ENCODE peak calls at places on chromosomes 13 and 19, in six cellular contexts. One of them, this sample, is unnamed. For H3K9me3, the result is how much of the 10 kb centered on the place peaks cover.

GRCh38 chr19:1251503-1252220 is 3.3 kb downstream of the MIDN start:
- DNase-seq in cardiac muscle cell: no peak
- DNase-seq in body of pancreas: peak
- DNase-seq in HCT116: no peak
- DNase-seq in CD4-positive, alpha-beta T cell: peak
- DNase-seq in transverse colon: peak
- DNase-seq in this sample: no peak

GRCh38 chr19:48734625-48735024 is 5.8 kb downstream of the RASIP1 start:
- DNase-seq in HCT116: no peak
- DNase-seq in CD4-positive, alpha-beta T cell: no peak
- DNase-seq in body of pancreas: no peak
- DNase-seq in transverse colon: no peak
- DNase-seq in cardiac muscle cell: no peak
- DNase-seq in this sample: no peak

GRCh38 chr19:8648240-8648639 is 17.8 kb downstream of the NFILZ start:
- DNase-seq in HCT116: no peak
- DNase-seq in cardiac muscle cell: peak
- DNase-seq in transverse colon: no peak
- DNase-seq in CD4-positive, alpha-beta T cell: no peak
- DNase-seq in body of pancreas: no peak
- DNase-seq in this sample: no peak

GRCh38 chr13:20383058-20383457 is 142.6 kb downstream of the CRYL1 start:
- DNase-seq in HCT116: no peak
- DNase-seq in cardiac muscle cell: no peak
- DNase-seq in transverse colon: no peak
- DNase-seq in body of pancreas: no peak
- DNase-seq in CD4-positive, alpha-beta T cell: no peak
- DNase-seq in this sample: no peak

GRCh38 chr13:30892966-30893365 is 13.1 kb upstream of the MEDAG start:
- DNase-seq in HCT116: peak
- DNase-seq in body of pancreas: peak
- DNase-seq in cardiac muscle cell: peak
- DNase-seq in CD4-positive, alpha-beta T cell: no peak
- DNase-seq in transverse colon: no peak
- DNase-seq in this sample: no peak

GRCh38 chr13:47455581-47455980 is 545.5 kb downstream of the SUCLA2 start:
- DNase-seq in body of pancreas: peak
- DNase-seq in CD4-positive, alpha-beta T cell: no peak
- DNase-seq in cardiac muscle cell: peak
- DNase-seq in transverse colon: no peak
- DNase-seq in HCT116: no peak
- DNase-seq in this sample: no peak

GRCh38 chr13:38262211-38262610 is 87.4 kb upstream of the UFM1 start:
- DNase-seq in cardiac muscle cell: peak
- DNase-seq in HCT116: no peak
- DNase-seq in transverse colon: no peak
- DNase-seq in body of pancreas: no peak
- DNase-seq in CD4-positive, alpha-beta T cell: no peak
- DNase-seq in this sample: no peak

GRCh38 chr19:48997972-48998371 is 4.3 kb downstream of the RUVBL2 start:
- DNase-seq in transverse colon: peak
- DNase-seq in cardiac muscle cell: peak
- DNase-seq in body of pancreas: peak
- DNase-seq in CD4-positive, alpha-beta T cell: peak
- DNase-seq in HCT116: peak
- DNase-seq in this sample: no peak

GRCh38 chr13:98206946-98207345 is 29.9 kb upstream of the RNF113B start:
- DNase-seq in CD4-positive, alpha-beta T cell: no peak
- DNase-seq in cardiac muscle cell: peak
- DNase-seq in body of pancreas: no peak
- DNase-seq in transverse colon: no peak
- DNase-seq in HCT116: no peak
- DNase-seq in this sample: peak

GRCh38 chr19:55156202-55157063 is 1.1 kb downstream of the TNNI3 start:
- DNase-seq in CD4-positive, alpha-beta T cell: peak
- DNase-seq in cardiac muscle cell: peak
- DNase-seq in body of pancreas: peak
- DNase-seq in transverse colon: peak
- DNase-seq in HCT116: peak
- DNase-seq in this sample: no peak

GRCh38 chr13:113048766-113049165 is 56.8 kb upstream of the F7 start:
- DNase-seq in transverse colon: no peak
- DNase-seq in CD4-positive, alpha-beta T cell: no peak
- DNase-seq in HCT116: no peak
- DNase-seq in body of pancreas: no peak
- DNase-seq in cardiac muscle cell: no peak
- DNase-seq in this sample: no peak

GRCh38 chr19:38653028-38653571 is 5.7 kb downstream of the ACTN4 start:
- DNase-seq in body of pancreas: peak
- DNase-seq in HCT116: no peak
- DNase-seq in cardiac muscle cell: peak
- DNase-seq in transverse colon: peak
- DNase-seq in CD4-positive, alpha-beta T cell: no peak
- DNase-seq in this sample: no peak

GRCh38 chr13:18949489-18949761 is 232.2 kb downstream of the TUBA3C start:
- DNase-seq in transverse colon: no peak
- DNase-seq in cardiac muscle cell: no peak
- DNase-seq in HCT116: no peak
- DNase-seq in body of pancreas: no peak
- DNase-seq in CD4-positive, alpha-beta T cell: no peak
- DNase-seq in this sample: no peak

GRCh38 chr13:97849305-97849704 is 104.2 kb upstream of the IPO5 start:
- DNase-seq in transverse colon: no peak
- DNase-seq in body of pancreas: no peak
- DNase-seq in cardiac muscle cell: peak
- DNase-seq in CD4-positive, alpha-beta T cell: no peak
- DNase-seq in HCT116: peak
- DNase-seq in this sample: peak

DNA sequence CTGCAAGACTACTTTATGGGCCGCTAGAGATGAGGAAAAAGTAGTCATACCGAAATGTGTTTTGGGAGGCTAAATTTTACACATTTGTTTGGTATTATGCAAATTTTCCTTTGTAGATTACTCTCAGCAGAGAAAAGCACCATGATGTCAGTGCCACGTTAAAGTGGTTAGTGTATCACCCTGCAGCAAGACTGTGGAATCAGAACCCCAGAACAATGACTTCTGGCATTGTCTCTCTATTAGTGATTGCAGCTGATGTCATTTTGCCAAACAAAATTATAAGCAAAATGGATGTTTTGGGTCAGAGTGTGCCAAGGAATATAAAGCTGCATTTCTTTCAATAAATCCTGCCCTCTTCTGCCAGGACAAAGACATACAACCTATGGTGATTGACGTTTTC is 53.7 kb upstream of the TSHZ3 start:
- DNase-seq in HCT116: no peak
- DNase-seq in transverse colon: no peak
- DNase-seq in cardiac muscle cell: no peak
- DNase-seq in CD4-positive, alpha-beta T cell: no peak
- DNase-seq in body of pancreas: no peak
- DNase-seq in this sample: no peak
- TF ChIP-seq CTCF in HCT116: no peak
- TF ChIP-seq CTCF in transverse colon: no peak
- TF ChIP-seq CTCF in cardiac muscle cell: no peak
- TF ChIP-seq CTCF in CD4-positive, alpha-beta T cell: no peak
- TF ChIP-seq CTCF in body of pancreas: no peak
- TF ChIP-seq CTCF in this sample: no peak

GRCh38 chr19:23002690-23003422 is at the start of gene ZNF728:
- DNase-seq in body of pancreas: peak
- DNase-seq in HCT116: no peak
- DNase-seq in CD4-positive, alpha-beta T cell: no peak
- DNase-seq in transverse colon: peak
- DNase-seq in cardiac muscle cell: peak
- DNase-seq in this sample: no peak
- H3K9me3 ChIP-seq in body of pancreas: under half
- H3K9me3 ChIP-seq in HCT116: under half
- H3K9me3 ChIP-seq in CD4-positive, alpha-beta T cell: under half
- H3K9me3 ChIP-seq in transverse colon: under half
- H3K9me3 ChIP-seq in cardiac muscle cell: under half
- H3K9me3 ChIP-seq in this sample: under half

DNA sequence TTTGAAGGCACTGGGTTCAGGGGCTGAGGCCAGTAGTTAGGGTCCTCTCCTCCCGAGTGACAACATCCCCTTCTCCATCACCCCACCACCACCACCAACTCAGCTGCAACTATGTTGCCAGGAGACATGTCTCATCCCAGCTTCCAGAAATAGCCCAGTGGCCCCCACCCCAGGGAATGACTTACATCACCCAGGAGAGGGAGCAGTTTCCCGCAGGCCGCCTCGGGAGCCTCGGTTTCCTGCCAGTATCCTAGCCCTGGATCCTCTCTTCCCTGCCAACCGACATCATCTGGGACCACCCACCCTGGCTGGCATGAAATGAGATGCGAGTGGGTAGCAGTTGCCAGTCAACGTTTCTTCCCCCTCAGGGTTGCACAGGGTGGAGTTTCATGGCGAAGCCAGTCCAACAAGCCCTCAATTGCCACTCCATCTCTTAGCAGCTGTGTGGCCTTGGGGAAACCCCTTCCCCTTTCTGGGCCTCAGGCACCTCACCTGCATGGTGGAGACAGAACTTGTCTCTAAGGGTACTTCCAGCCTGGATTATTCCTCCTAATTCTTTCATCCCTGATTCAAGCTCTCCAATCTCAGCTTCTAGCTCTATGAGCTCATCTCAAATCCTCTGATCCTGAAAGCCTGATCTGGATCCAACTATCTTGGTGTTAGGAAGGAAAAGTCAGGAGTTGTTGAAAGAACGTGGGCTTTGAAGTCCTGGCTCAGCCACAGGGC is 3.9 kb upstream of the GSK3A start:
- DNase-seq in HCT116: no peak
- DNase-seq in transverse colon: peak
- DNase-seq in body of pancreas: peak
- DNase-seq in CD4-positive, alpha-beta T cell: no peak
- DNase-seq in cardiac muscle cell: peak
- DNase-seq in this sample: peak
- TF ChIP-seq CTCF in HCT116: peak
- TF ChIP-seq CTCF in transverse colon: peak
- TF ChIP-seq CTCF in body of pancreas: peak
- TF ChIP-seq CTCF in CD4-positive, alpha-beta T cell: no peak
- TF ChIP-seq CTCF in cardiac muscle cell: peak
- TF ChIP-seq CTCF in this sample: peak

GRCh38 chr19:19592690-19593089 is 25.8 kb downstream of the PBX4 start:
- DNase-seq in transverse colon: no peak
- DNase-seq in cardiac muscle cell: no peak
- DNase-seq in body of pancreas: no peak
- DNase-seq in HCT116: no peak
- DNase-seq in CD4-positive, alpha-beta T cell: no peak
- DNase-seq in this sample: no peak
- H3K9me3 ChIP-seq in transverse colon: under half
- H3K9me3 ChIP-seq in cardiac muscle cell: under half
- H3K9me3 ChIP-seq in body of pancreas: under half
- H3K9me3 ChIP-seq in HCT116: under half
- H3K9me3 ChIP-seq in CD4-positive, alpha-beta T cell: under half
- H3K9me3 ChIP-seq in this sample: under half

GRCh38 chr13:114146629-114147028 is 14.2 kb upstream of the RASA3 start:
- DNase-seq in HCT116: no peak
- DNase-seq in transverse colon: no peak
- DNase-seq in CD4-positive, alpha-beta T cell: no peak
- DNase-seq in cardiac muscle cell: no peak
- DNase-seq in body of pancreas: no peak
- DNase-seq in this sample: no peak
- TF ChIP-seq CTCF in HCT116: no peak
- TF ChIP-seq CTCF in transverse colon: no peak
- TF ChIP-seq CTCF in CD4-positive, alpha-beta T cell: peak
- TF ChIP-seq CTCF in cardiac muscle cell: peak
- TF ChIP-seq CTCF in body of pancreas: no peak
- TF ChIP-seq CTCF in this sample: peak

GRCh38 chr13:88726075-88726474 is 1054.9 kb downstream of the SLITRK5 start:
- DNase-seq in CD4-positive, alpha-beta T cell: no peak
- DNase-seq in transverse colon: no peak
- DNase-seq in HCT116: no peak
- DNase-seq in cardiac muscle cell: no peak
- DNase-seq in body of pancreas: no peak
- DNase-seq in this sample: no peak

DNA sequence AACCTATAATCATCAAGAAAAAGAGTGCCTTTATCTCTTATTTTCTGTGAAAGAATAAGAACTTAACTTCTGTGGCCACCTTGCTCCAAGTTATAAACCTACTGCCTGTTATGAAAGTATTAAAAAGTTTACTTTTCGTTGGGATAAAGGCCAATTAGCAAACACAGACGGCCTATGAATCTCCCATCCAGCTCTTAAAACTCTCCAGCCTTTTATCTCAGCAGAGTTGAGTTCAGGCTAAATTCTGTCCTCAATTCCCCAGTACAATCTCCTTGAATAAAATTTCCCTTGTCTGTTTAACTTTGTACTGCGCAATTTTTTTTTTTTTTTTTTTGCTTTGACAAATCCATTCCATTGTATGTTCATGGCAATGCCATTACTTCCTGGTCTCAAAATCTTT is 1058.4 kb downstream of the SLITRK5 start:
- DNase-seq in HCT116: no peak
- DNase-seq in transverse colon: no peak
- DNase-seq in CD4-positive, alpha-beta T cell: no peak
- DNase-seq in body of pancreas: no peak
- DNase-seq in cardiac muscle cell: no peak
- DNase-seq in this sample: no peak
- H3K9me3 ChIP-seq in HCT116: under half
- H3K9me3 ChIP-seq in transverse colon: under half
- H3K9me3 ChIP-seq in CD4-positive, alpha-beta T cell: under half
- H3K9me3 ChIP-seq in body of pancreas: under half
- H3K9me3 ChIP-seq in cardiac muscle cell: under half
- H3K9me3 ChIP-seq in this sample: under half

GRCh38 chr13:39616087-39616694 is 13.2 kb upstream of the LHFPL6 start:
- DNase-seq in body of pancreas: peak
- DNase-seq in HCT116: peak
- DNase-seq in transverse colon: peak
- DNase-seq in cardiac muscle cell: peak
- DNase-seq in CD4-positive, alpha-beta T cell: peak
- DNase-seq in this sample: peak

GRCh38 chr13:39607876-39608275 is 4.9 kb upstream of the LHFPL6 start:
- DNase-seq in transverse colon: no peak
- DNase-seq in CD4-positive, alpha-beta T cell: no peak
- DNase-seq in HCT116: no peak
- DNase-seq in cardiac muscle cell: no peak
- DNase-seq in body of pancreas: no peak
- DNase-seq in this sample: no peak

GRCh38 chr13:39612023-39612637 is 9.1 kb upstream of the LHFPL6 start:
- DNase-seq in body of pancreas: peak
- DNase-seq in CD4-positive, alpha-beta T cell: peak
- DNase-seq in cardiac muscle cell: peak
- DNase-seq in transverse colon: peak
- DNase-seq in HCT116: peak
- DNase-seq in this sample: peak
- TF ChIP-seq CTCF in body of pancreas: peak
- TF ChIP-seq CTCF in CD4-positive, alpha-beta T cell: peak
- TF ChIP-seq CTCF in cardiac muscle cell: peak
- TF ChIP-seq CTCF in transverse colon: peak
- TF ChIP-seq CTCF in HCT116: peak
- TF ChIP-seq CTCF in this sample: peak

GRCh38 chr19:40033989-40034560 is 22.0 kb downstream of the ZNF780B start:
- DNase-seq in cardiac muscle cell: no peak
- DNase-seq in HCT116: no peak
- DNase-seq in CD4-positive, alpha-beta T cell: no peak
- DNase-seq in body of pancreas: no peak
- DNase-seq in transverse colon: no peak
- DNase-seq in this sample: no peak
- H3K9me3 ChIP-seq in cardiac muscle cell: under half
- H3K9me3 ChIP-seq in HCT116: half or more
- H3K9me3 ChIP-seq in CD4-positive, alpha-beta T cell: half or more
- H3K9me3 ChIP-seq in body of pancreas: under half
- H3K9me3 ChIP-seq in transverse colon: half or more
- H3K9me3 ChIP-seq in this sample: under half

This sample was measured in AG04450.